ENCODE peak calls at places on chromosome 1, in five cellular contexts. H is right lobe of liver, K is HAP-1, J is Caco-2, X is brain microvascular endothelial cell. E is an unnamed sample. For H3K27me3, the result is how much of the 10 kb centered on the place peaks cover.

GRCh38 chr1:26706315-26706714 is 10.5 kb downstream of the ARID1A start:
- DNase-seq in H (peak), K (no peak), J (no peak), X (no peak), E (no peak)

GRCh38 chr1:94865369-94865768 is 45.2 kb downstream of the SLC44A3 start:
- DNase-seq in H (no peak), K (peak), J (no peak), X (no peak), E (no peak)

GRCh38 chr1:198845851-198846250 is 207.0 kb downstream of the PTPRC start:
- DNase-seq in H (no peak), K (no peak), J (no peak), X (peak), E (no peak)

GRCh38 chr1:238892612-238893011 is 493.8 kb upstream of the CHRM3 start:
- DNase-seq in H (no peak), K (no peak), J (no peak), X (no peak), E (no peak)

GRCh38 chr1:230807551-230808267 is 60.5 kb downstream of the CAPN9 start:
- DNase-seq in H (no peak), K (no peak), J (no peak), X (no peak), E (no peak)

GRCh38 chr1:199453731-199454130 is 573.8 kb upstream of the NR5A2 start:
- DNase-seq in H (no peak), K (no peak), J (no peak), X (no peak), E (no peak)

GRCh38 chr1:24737368-24738117 is 7.7 kb upstream of the CLIC4 start:
- DNase-seq in H (no peak), K (no peak), J (no peak), X (no peak), E (peak)

GRCh38 chr1:219702551-219703215 is 89.8 kb upstream of the ZC3H11B start:
- DNase-seq in H (no peak), K (no peak), J (no peak), X (peak), E (no peak)

GRCh38 chr1:214429951-214430742 is 121.3 kb downstream of the PTPN14 start:
- DNase-seq in H (no peak), K (no peak), J (no peak), X (no peak), E (no peak)

GRCh38 chr1:155127105-155127671 is 488 bp upstream of the EFNA1 start:
- DNase-seq in H (peak), K (peak), J (peak), X (peak), E (peak)

GRCh38 chr1:161182214-161182613 is 4.9 kb upstream of the B4GALT3 start:
- DNase-seq in H (no peak), K (no peak), J (no peak), X (no peak), E (peak)

GRCh38 chr1:98157524-98158293 is 236.9 kb upstream of the DPYD start:
- DNase-seq in H (no peak), K (no peak), J (no peak), X (no peak), E (no peak)

GRCh38 chr1:24189528-24189927 is 2.4 kb upstream of the IFNLR1 start:
- DNase-seq in H (no peak), K (no peak), J (no peak), X (no peak), E (peak)

GRCh38 chr1:201465698-201466290 is 3.2 kb downstream of the PHLDA3 start:
- DNase-seq in H (no peak), K (no peak), J (no peak), X (no peak), E (peak)

GRCh38 chr1:225825078-225825477 is 15.2 kb downstream of the EPHX1 start:
- DNase-seq in H (peak), K (no peak), J (peak), X (no peak), E (no peak)

GRCh38 chr1:53604291-53604919 is 134.6 kb downstream of the GLIS1 start:
- DNase-seq in H (no peak), K (no peak), J (no peak), X (no peak), E (peak)

GRCh38 chr1:39757501-39757900 is 13.6 kb downstream of the OXCT2 start:
- DNase-seq in H (peak), K (no peak), J (no peak), X (no peak), E (no peak)

GRCh38 chr1:21042920-21043605 is 133.6 kb downstream of the EIF4G3 start:
- DNase-seq in H (no peak), K (no peak), J (no peak), X (peak), E (no peak)

GRCh38 chr1:70061229-70061628 is 144.2 kb downstream of the LRRC40 start:
- DNase-seq in H (no peak), K (no peak), J (no peak), X (no peak), E (no peak)

GRCh38 chr1:25431495-25432363 is 1.0 kb downstream of the MACO1 start:
- DNase-seq in H (peak), K (no peak), J (no peak), X (no peak), E (no peak)

GRCh38 chr1:172135076-172135672 is 285.3 kb upstream of the C1orf105 start:
- DNase-seq in H (no peak), K (peak), J (peak), X (no peak), E (no peak)

GRCh38 chr1:85681087-85681486 is 27.1 kb downstream of the ZNHIT6 start:
- DNase-seq in H (no peak), K (no peak), J (no peak), X (peak), E (no peak)

GRCh38 chr1:33738536-33738935 is 125.3 kb upstream of the HMGB4 start:
- DNase-seq in H (no peak), K (no peak), J (no peak), X (no peak), E (no peak)
- H3K27me3 ChIP-seq in H (under half), K (under half), J (under half), X (under half), E (under half)

DNA sequence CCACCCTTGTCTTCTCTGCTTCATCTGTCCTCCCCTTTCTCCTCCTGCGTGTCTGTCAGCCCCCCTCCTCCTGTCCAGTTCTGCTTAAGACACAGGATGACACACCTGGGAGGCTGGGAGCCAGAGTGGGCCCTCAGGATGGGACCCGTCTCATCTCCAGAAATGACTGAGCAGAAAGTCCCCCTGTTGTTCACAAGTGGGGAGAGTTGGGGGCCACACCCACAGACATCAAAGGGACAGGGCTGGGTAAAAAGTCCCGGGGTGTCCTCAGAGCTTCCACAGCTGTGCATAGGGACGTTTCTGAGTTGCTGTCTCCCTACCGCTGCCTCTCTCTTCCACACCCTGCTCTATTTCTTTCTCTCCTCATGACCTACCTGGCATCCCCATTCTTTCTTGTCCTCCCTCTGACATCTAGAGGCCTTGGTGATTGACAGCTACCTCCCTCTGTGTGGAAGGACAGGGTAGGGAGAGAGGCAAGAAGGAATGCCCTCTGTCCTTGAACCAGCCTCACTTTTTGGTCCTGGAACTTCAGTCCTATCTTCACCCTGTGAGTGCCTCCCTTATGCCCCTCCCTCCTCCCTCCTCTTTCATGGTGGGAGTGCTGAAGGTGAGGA is 19.5 kb upstream of the SH2D2A start:
- DNase-seq in H (no peak), K (no peak), J (no peak), X (no peak), E (peak)
- H3K27me3 ChIP-seq in H (under half), K (under half), J (under half), X (under half), E (under half)

DNA sequence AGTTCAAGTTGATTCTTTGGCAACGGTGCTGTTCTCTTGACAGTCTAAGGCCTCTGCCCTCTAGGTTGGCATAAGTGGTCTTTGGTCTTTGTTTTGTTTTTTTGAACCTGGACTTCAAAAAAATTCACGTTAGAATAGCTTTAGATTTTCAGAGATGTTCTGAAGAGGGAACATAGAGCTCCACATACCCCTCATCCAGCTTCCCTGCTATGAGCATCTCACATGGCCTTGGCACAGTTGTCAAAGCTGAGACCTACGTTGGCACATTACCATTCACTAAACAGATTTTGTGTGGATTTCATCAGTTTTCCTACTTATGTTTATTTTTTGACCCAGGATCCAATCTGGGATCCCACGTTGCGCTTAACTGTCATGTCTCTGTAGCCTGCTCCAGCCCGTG is 60.8 kb downstream of the ARHGEF10L start:
- DNase-seq in H (no peak), K (no peak), J (no peak), X (no peak), E (no peak)
- H3K27me3 ChIP-seq in H (under half), K (under half), J (under half), X (under half), E (under half)

GRCh38 chr1:32275424-32275823 is 16.5 kb upstream of the HDAC1 start:
- DNase-seq in H (no peak), K (no peak), J (no peak), X (no peak), E (no peak)

GRCh38 chr1:32274646-32275340 is 17.1 kb upstream of the HDAC1 start:
- DNase-seq in H (no peak), K (no peak), J (no peak), X (no peak), E (peak)

GRCh38 chr1:32272557-32273388 is 19.1 kb upstream of the HDAC1 start:
- DNase-seq in H (no peak), K (no peak), J (no peak), X (no peak), E (peak)

GRCh38 chr1:32276328-32276727 is 15.6 kb upstream of the HDAC1 start:
- DNase-seq in H (no peak), K (no peak), J (no peak), X (no peak), E (no peak)

DNA sequence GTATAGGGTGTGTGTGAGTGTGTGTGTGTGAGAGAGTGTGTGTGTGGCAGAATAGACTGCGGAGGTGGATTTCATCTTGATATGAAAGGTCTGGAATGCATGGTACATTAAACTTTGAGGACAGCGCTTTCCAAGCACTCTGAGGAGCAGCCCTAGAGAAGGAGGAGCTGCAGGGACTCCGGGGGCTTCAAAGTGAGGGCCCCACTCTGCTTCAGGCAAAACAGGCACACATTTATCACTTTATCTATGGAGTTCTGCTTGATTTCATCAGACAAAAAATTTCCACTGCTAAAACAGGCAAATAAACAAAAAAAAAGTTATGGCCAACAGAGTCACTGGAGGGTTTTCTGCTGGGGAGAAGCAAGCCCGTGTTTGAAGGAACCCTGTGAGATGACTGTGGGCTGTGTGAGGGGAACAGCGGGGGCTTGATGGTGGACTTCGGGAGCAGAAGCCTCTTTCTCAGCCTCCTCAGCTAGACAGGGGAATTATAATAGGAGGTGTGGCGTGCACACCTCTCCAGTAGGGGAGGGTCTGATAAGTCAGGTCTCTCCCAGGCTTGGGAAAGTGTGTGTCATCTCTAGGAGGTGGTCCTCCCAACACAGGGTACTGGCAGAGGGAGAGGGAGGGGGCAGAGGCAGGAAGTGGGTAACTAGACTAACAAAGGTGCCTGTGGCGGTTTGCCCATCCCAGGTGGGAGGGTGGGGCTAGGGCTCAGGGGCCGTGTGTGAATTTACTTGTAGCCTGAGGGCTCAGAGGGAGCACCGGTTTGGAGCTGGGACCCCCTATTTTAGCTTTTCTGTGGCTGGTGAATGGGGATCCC is 18.3 kb upstream of the HDAC1 start:
- DNase-seq in H (no peak), K (no peak), J (no peak), X (no peak), E (peak)
- H3K27me3 ChIP-seq in H (under half), K (under half), J (under half), X (under half), E (under half)

E was measured in spleen.